ENCODE peak calls at places on chromosomes 12 and 14, in six cellular contexts. N is IMR-90; M is fibroblast of gingiva; S is astrocyte; L is stimulated activated CD4-positive, alpha-beta T cell treated with anti-CD3 and anti-CD28 coated beads, Interleukin-2, amount 100 ng/mL, for 24 hours; X is suprapubic skin. J is an unnamed sample.

GRCh38 chr14:69079188-69079742 is 73.7 kb downstream of the DCAF5 start:
- DNase-seq in N (peak), M (peak), S (peak), L (no peak), X (no peak), J (no peak)

GRCh38 chr14:62213516-62213915 is 451.3 kb downstream of the SNAPC1 start:
- DNase-seq in N (peak), M (no peak), S (peak), L (no peak), X (no peak), J (no peak)

GRCh38 chr14:92759300-92759678 is 10.9 kb upstream of the LGMN start:
- DNase-seq in N (peak), M (peak), S (no peak), L (no peak), X (no peak), J (no peak)

GRCh38 chr12:52372216-52373154 is 5.2 kb upstream of the KRT85 start:
- DNase-seq in N (peak), M (peak), S (peak), L (peak), X (peak), J (peak)

GRCh38 chr14:66405158-66405557 is 81.0 kb upstream of the CCDC196 start:
- DNase-seq in N (peak), M (no peak), S (peak), L (no peak), X (no peak), J (no peak)

GRCh38 chr14:94051115-94051514 is 25.0 kb downstream of the OTUB2 start:
- DNase-seq in N (peak), M (peak), S (peak), L (no peak), X (peak), J (peak)

GRCh38 chr12:104671407-104672095 is 214.8 kb downstream of the CHST11 start:
- DNase-seq in N (peak), M (peak), S (peak), L (peak), X (peak), J (peak)

GRCh38 chr12:45655186-45655585 is 74.3 kb upstream of the ARID2 start:
- DNase-seq in N (peak), M (peak), S (no peak), L (peak), X (no peak), J (peak)

GRCh38 chr14:103491691-103492090 is 30.9 kb downstream of the CKB start:
- DNase-seq in N (no peak), M (no peak), S (no peak), L (no peak), X (peak), J (no peak)

GRCh38 chr12:11695321-11695720 is 45.8 kb downstream of the ETV6 start:
- DNase-seq in N (peak), M (peak), S (peak), L (no peak), X (no peak), J (no peak)

GRCh38 chr12:71135812-71136176 is 22.0 kb downstream of the TSPAN8 start:
- DNase-seq in N (no peak), M (no peak), S (no peak), L (no peak), X (no peak), J (no peak)

GRCh38 chr12:131242741-131243496 is 289.2 kb downstream of the ADGRD1 start:
- DNase-seq in N (no peak), M (no peak), S (no peak), L (no peak), X (no peak), J (no peak)

GRCh38 chr12:104288635-104289258 is 14.8 kb upstream of the EID3 start:
- DNase-seq in N (peak), M (peak), S (peak), L (peak), X (peak), J (peak)

GRCh38 chr14:29352681-29353080 is 575.0 kb downstream of the PRKD1 start:
- DNase-seq in N (no peak), M (peak), S (no peak), L (no peak), X (no peak), J (no peak)

GRCh38 chr12:117679776-117680175 is 289.0 kb downstream of the KSR2 start:
- DNase-seq in N (no peak), M (no peak), S (peak), L (no peak), X (no peak), J (no peak)

GRCh38 chr14:68268719-68269118 is 449.1 kb downstream of the RAD51B start:
- DNase-seq in N (no peak), M (no peak), S (peak), L (no peak), X (no peak), J (no peak)

GRCh38 chr12:10528150-10528953 is 22.7 kb downstream of the EIF2S3B start:
- DNase-seq in N (no peak), M (no peak), S (no peak), L (no peak), X (no peak), J (no peak)

GRCh38 chr14:64671591-64671990 is 32.6 kb upstream of the PLEKHG3 start:
- DNase-seq in N (peak), M (peak), S (peak), L (no peak), X (no peak), J (no peak)

GRCh38 chr12:76201758-76202157 is 117.3 kb upstream of the NAP1L1 start:
- DNase-seq in N (peak), M (no peak), S (peak), L (no peak), X (no peak), J (no peak)

GRCh38 chr12:61071015-61071414 is 1189.2 kb upstream of the USP15 start:
- DNase-seq in N (no peak), M (no peak), S (no peak), L (no peak), X (no peak), J (no peak)

GRCh38 chr14:50229646-50230045 is 1.7 kb downstream of the SOS2 start:
- DNase-seq in N (no peak), M (no peak), S (no peak), L (no peak), X (no peak), J (no peak)

GRCh38 chr14:105168496-105168978 is at the start of gene JAG2:
- DNase-seq in N (no peak), M (no peak), S (peak), L (peak), X (no peak), J (peak)

GRCh38 chr14:74661726-74662450 is 49.9 kb upstream of the LTBP2 start:
- DNase-seq in N (no peak), M (no peak), S (no peak), L (no peak), X (peak), J (no peak)

GRCh38 chr12:69583203-69583602 is 2.1 kb upstream of the CCT2 start:
- DNase-seq in N (no peak), M (no peak), S (no peak), L (no peak), X (no peak), J (no peak)

GRCh38 chr14:21191809-21192446 is 36.1 kb upstream of the OR5AU1 start:
- DNase-seq in N (no peak), M (peak), S (no peak), L (peak), X (peak), J (peak)

GRCh38 chr12:69039881-69040280 is 106.9 kb upstream of the CPM start:
- DNase-seq in N (no peak), M (peak), S (no peak), L (no peak), X (no peak), J (no peak)

GRCh38 chr12:32939801-32940200 is 43.2 kb upstream of the PKP2 start:
- DNase-seq in N (no peak), M (no peak), S (no peak), L (no peak), X (no peak), J (no peak)

GRCh38 chr14:89298056-89298834 is 118.8 kb downstream of the FOXN3 start:
- DNase-seq in N (no peak), M (no peak), S (no peak), L (no peak), X (no peak), J (no peak)

J was measured in head of caudate nucleus.